ENCODE peak calls at places on chromosomes 13 and 19, in four cellular contexts. One of them, this sample, is unnamed. For H3K27me3, the result is how much of the 10 kb centered on the place peaks cover.

GRCh38 chr13:80030491-80030890 is 310.4 kb downstream of the SPRY2 start:
- DNase-seq in psoas muscle: no peak
- DNase-seq in tibial nerve: no peak
- DNase-seq in PC-3: peak
- DNase-seq in this sample: peak

GRCh38 chr19:55165952-55166529 is 372 bp downstream of the DNAAF3 start:
- DNase-seq in psoas muscle: peak
- DNase-seq in tibial nerve: no peak
- DNase-seq in PC-3: peak
- DNase-seq in this sample: peak

GRCh38 chr19:10751109-10751972 is 33.5 kb downstream of the DNM2 start:
- DNase-seq in psoas muscle: no peak
- DNase-seq in tibial nerve: no peak
- DNase-seq in PC-3: no peak
- DNase-seq in this sample: no peak

GRCh38 chr13:25963681-25964080 is 88.1 kb downstream of the SHISA2 start:
- DNase-seq in psoas muscle: no peak
- DNase-seq in tibial nerve: no peak
- DNase-seq in PC-3: peak
- DNase-seq in this sample: no peak

GRCh38 chr13:78997902-78998654 is 339.1 kb upstream of the OBI1 start:
- DNase-seq in psoas muscle: no peak
- DNase-seq in tibial nerve: no peak
- DNase-seq in PC-3: no peak
- DNase-seq in this sample: no peak

GRCh38 chr13:39419866-39420265 is 183.1 kb downstream of the LHFPL6 start:
- DNase-seq in psoas muscle: no peak
- DNase-seq in tibial nerve: no peak
- DNase-seq in PC-3: no peak
- DNase-seq in this sample: no peak

GRCh38 chr19:16698914-16699313 is 20.7 kb upstream of the NWD1 start:
- DNase-seq in psoas muscle: peak
- DNase-seq in tibial nerve: peak
- DNase-seq in PC-3: no peak
- DNase-seq in this sample: peak

GRCh38 chr19:15971217-15971616 is 22.4 kb downstream of the OR10H4 start:
- DNase-seq in psoas muscle: no peak
- DNase-seq in tibial nerve: no peak
- DNase-seq in PC-3: no peak
- DNase-seq in this sample: no peak

GRCh38 chr19:48815870-48816501 is 5.2 kb upstream of the BCAT2 start:
- DNase-seq in psoas muscle: no peak
- DNase-seq in tibial nerve: no peak
- DNase-seq in PC-3: no peak
- DNase-seq in this sample: peak

GRCh38 chr19:12806242-12807131 is at the start of gene RNASEH2A:
- DNase-seq in psoas muscle: peak
- DNase-seq in tibial nerve: peak
- DNase-seq in PC-3: peak
- DNase-seq in this sample: peak

GRCh38 chr19:4380254-4380727 is 20.1 kb downstream of the SH3GL1 start:
- DNase-seq in psoas muscle: peak
- DNase-seq in tibial nerve: no peak
- DNase-seq in PC-3: no peak
- DNase-seq in this sample: no peak

GRCh38 chr13:57825066-57825465 is 193.5 kb downstream of the PCDH17 start:
- DNase-seq in psoas muscle: no peak
- DNase-seq in tibial nerve: no peak
- DNase-seq in PC-3: no peak
- DNase-seq in this sample: peak

GRCh38 chr13:95494082-95494681 is 58.3 kb upstream of the CLDN10 start:
- DNase-seq in psoas muscle: no peak
- DNase-seq in tibial nerve: no peak
- DNase-seq in PC-3: peak
- DNase-seq in this sample: peak

GRCh38 chr19:58498316-58499020 is 13.3 kb downstream of the SLC27A5 start:
- DNase-seq in psoas muscle: no peak
- DNase-seq in tibial nerve: peak
- DNase-seq in PC-3: no peak
- DNase-seq in this sample: no peak

GRCh38 chr19:694481-695349 is 537 bp downstream of the PRSS57 start:
- DNase-seq in psoas muscle: no peak
- DNase-seq in tibial nerve: no peak
- DNase-seq in PC-3: no peak
- DNase-seq in this sample: no peak

GRCh38 chr13:63472736-63473135 is 2057.1 kb upstream of the PCDH20 start:
- DNase-seq in psoas muscle: no peak
- DNase-seq in tibial nerve: no peak
- DNase-seq in PC-3: no peak
- DNase-seq in this sample: no peak

GRCh38 chr13:93249259-93249917 is 22.8 kb downstream of the GPC6 start:
- DNase-seq in psoas muscle: no peak
- DNase-seq in tibial nerve: no peak
- DNase-seq in PC-3: peak
- DNase-seq in this sample: peak

GRCh38 chr19:13238891-13239534 is 88.8 kb downstream of the IER2 start:
- DNase-seq in psoas muscle: no peak
- DNase-seq in tibial nerve: no peak
- DNase-seq in PC-3: no peak
- DNase-seq in this sample: no peak

GRCh38 chr19:58387338-58388174 is 487 bp downstream of the RPS5 start:
- DNase-seq in psoas muscle: no peak
- DNase-seq in tibial nerve: no peak
- DNase-seq in PC-3: no peak
- DNase-seq in this sample: peak

DNA sequence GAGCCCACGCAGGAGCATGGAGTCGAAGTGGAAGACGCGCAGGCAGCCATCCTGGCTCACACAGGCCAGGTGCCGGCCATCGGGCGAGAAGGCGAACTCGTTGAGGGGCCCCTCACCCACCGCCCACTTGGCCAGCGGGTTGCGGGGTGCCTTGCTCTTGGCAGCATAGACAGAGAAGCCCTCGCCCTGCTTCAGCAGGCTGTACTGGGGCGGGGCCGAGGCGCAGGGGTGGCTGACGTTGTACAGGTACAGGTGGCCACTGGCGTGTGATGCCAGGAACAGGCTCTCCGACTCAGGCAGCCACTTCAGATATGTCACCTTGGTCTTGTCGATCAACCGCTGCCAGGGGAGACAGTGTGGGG is 4.2 kb upstream of the DMPK start:
- DNase-seq in psoas muscle: no peak
- DNase-seq in tibial nerve: no peak
- DNase-seq in PC-3: no peak
- DNase-seq in this sample: no peak
- H3K27me3 ChIP-seq in psoas muscle: under half
- H3K27me3 ChIP-seq in tibial nerve: under half
- H3K27me3 ChIP-seq in PC-3: under half
- H3K27me3 ChIP-seq in this sample: under half

GRCh38 chr19:17775991-17776803 is 18.7 kb upstream of the B3GNT3 start:
- DNase-seq in psoas muscle: no peak
- DNase-seq in tibial nerve: no peak
- DNase-seq in PC-3: peak
- DNase-seq in this sample: no peak

GRCh38 chr19:17780781-17781180 is 14.2 kb upstream of the B3GNT3 start:
- DNase-seq in psoas muscle: no peak
- DNase-seq in tibial nerve: no peak
- DNase-seq in PC-3: no peak
- DNase-seq in this sample: no peak

GRCh38 chr19:17779281-17779930 is 15.5 kb upstream of the B3GNT3 start:
- DNase-seq in psoas muscle: peak
- DNase-seq in tibial nerve: no peak
- DNase-seq in PC-3: peak
- DNase-seq in this sample: peak

GRCh38 chr19:17777840-17778620 is 16.9 kb upstream of the B3GNT3 start:
- DNase-seq in psoas muscle: peak
- DNase-seq in tibial nerve: no peak
- DNase-seq in PC-3: peak
- DNase-seq in this sample: peak

GRCh38 chr19:17778621-17779280 is 16.2 kb upstream of the B3GNT3 start:
- DNase-seq in psoas muscle: no peak
- DNase-seq in tibial nerve: no peak
- DNase-seq in PC-3: peak
- DNase-seq in this sample: peak
- H3K4me3 ChIP-seq in psoas muscle: no peak
- H3K4me3 ChIP-seq in tibial nerve: no peak
- H3K4me3 ChIP-seq in PC-3: peak
- H3K4me3 ChIP-seq in this sample: peak

DNA sequence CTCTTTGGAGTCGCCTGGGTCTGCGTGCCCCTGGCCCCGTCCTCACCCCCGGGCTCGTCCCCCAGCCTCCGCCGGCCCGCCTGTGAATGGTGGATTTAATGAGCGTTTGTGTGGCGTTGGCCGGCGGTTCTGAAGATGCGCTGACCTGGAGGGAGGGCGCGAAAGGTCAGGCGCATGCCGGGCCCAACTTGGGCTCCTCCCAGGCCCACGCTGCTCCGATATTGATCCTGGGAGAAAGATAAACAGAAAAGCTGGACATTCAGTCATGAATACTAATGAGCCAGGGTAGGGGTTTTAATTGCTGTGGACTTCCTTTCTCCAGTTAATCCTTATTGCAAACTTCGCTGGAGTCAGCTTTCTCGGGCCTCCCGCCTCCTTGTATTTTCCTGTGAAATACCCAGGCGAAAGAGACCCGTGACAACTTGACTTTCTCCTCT is 10.2 kb downstream of the ZIC2 start:
- DNase-seq in psoas muscle: no peak
- DNase-seq in tibial nerve: no peak
- DNase-seq in PC-3: no peak
- DNase-seq in this sample: no peak
- H3K27me3 ChIP-seq in psoas muscle: under half
- H3K27me3 ChIP-seq in tibial nerve: half or more
- H3K27me3 ChIP-seq in PC-3: half or more
- H3K27me3 ChIP-seq in this sample: under half

GRCh38 chr13:47999973-48000372 is 1.1 kb downstream of the SUCLA2 start:
- DNase-seq in psoas muscle: no peak
- DNase-seq in tibial nerve: no peak
- DNase-seq in PC-3: no peak
- DNase-seq in this sample: no peak
- H3K4me3 ChIP-seq in psoas muscle: peak
- H3K4me3 ChIP-seq in tibial nerve: no peak
- H3K4me3 ChIP-seq in PC-3: peak
- H3K4me3 ChIP-seq in this sample: peak

DNA sequence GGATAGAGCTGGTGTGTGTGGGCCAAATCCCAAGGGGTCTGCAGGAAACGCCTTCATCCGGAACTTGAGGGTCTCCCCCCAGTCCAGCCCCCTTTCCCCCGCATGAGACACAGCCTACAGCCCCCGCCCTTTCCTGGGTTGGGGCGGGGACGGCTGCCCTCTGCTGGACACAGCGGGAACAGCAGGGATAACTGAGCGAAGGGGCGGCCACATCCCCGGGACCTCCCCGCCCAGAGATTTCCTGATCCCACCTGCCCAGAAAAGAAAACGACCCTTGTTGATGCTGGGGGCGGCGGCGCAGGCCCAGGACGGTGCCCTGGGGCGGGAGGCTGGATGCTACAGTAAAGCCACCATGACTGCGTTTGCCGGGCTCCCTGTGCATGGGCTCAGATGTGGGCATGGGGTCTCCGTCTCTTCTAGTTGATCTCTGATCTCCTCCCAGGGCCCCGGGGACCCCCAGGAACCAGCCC is 14.2 kb downstream of the ONECUT3 start:
- DNase-seq in psoas muscle: peak
- DNase-seq in tibial nerve: no peak
- DNase-seq in PC-3: peak
- DNase-seq in this sample: peak
- H3K27me3 ChIP-seq in psoas muscle: under half
- H3K27me3 ChIP-seq in tibial nerve: half or more
- H3K27me3 ChIP-seq in PC-3: under half
- H3K27me3 ChIP-seq in this sample: under half

DNA sequence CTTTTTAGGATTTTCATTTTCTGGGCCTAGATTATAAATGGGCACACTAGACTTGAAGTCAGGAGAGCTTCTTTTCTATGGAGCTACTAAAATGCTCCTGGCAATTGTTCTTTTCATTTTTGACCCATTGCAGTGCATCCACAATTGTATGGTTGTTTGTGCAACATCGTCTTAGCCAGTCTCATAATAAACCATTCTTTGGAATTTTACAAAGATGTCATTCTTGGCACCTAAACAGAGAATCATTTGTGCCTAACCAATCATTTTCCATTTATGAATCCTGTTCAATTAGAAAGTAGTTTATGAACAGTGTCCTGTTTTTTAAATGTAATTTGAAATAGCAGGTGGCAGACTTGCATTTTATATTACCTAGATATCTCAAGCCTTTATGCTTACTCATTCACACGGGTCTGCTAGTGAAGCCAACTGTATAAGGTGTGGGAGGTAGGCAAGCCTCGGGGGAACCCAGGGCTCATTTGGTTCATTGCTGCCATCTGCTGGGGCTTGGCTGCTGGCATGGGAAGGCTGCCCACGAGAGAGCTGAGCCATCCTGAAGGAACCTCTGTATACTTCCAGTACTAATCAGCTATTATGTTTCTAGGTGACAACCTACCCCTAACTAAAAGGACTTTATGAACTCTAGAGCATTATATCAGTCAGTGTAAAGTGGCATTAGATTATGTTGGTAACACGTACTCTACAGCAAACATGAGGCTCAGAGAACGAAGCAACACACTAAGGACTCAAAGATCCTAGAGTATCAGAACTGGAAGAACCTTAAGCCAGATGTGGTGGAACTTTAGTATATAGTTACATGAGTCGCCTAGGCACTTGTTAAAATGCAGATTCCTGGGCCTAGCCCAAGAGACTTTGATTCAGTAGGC is 60.0 kb downstream of the TPT1 start:
- DNase-seq in psoas muscle: peak
- DNase-seq in tibial nerve: peak
- DNase-seq in PC-3: peak
- DNase-seq in this sample: peak
- H3K4me3 ChIP-seq in psoas muscle: no peak
- H3K4me3 ChIP-seq in tibial nerve: no peak
- H3K4me3 ChIP-seq in PC-3: no peak
- H3K4me3 ChIP-seq in this sample: no peak

GRCh38 chr13:50596103-50596502 is 247.4 kb downstream of the DLEU7 start:
- DNase-seq in psoas muscle: no peak
- DNase-seq in tibial nerve: no peak
- DNase-seq in PC-3: no peak
- DNase-seq in this sample: no peak
- H3K27me3 ChIP-seq in psoas muscle: under half
- H3K27me3 ChIP-seq in tibial nerve: under half
- H3K27me3 ChIP-seq in PC-3: under half
- H3K27me3 ChIP-seq in this sample: under half

DNA sequence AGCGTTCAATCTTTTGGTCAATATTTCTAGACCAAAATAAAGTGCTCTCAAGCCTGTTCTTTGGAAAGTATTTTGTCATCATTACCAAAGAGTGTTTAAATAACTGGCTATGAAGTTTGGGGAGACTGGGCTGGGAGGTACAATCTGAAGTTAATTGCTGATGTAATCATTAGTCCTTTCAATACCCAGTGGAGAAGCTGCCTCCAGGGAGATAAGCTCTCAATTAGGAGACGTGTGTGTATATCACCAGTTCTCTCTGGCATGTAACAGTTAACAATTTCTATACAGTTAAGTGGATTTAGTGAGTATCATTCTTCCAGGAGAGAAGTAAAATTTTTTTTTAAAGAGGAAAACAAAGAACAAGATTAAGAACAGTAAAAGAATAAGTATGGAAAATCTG is 1.4 kb downstream of the COL4A1 start:
- DNase-seq in psoas muscle: no peak
- DNase-seq in tibial nerve: no peak
- DNase-seq in PC-3: no peak
- DNase-seq in this sample: no peak
- H3K4me3 ChIP-seq in psoas muscle: peak
- H3K4me3 ChIP-seq in tibial nerve: peak
- H3K4me3 ChIP-seq in PC-3: peak
- H3K4me3 ChIP-seq in this sample: peak